ENCODE peak calls at places on chromosomes 13 and 19, in seven cellular contexts. L is amygdala; D is stimulated activated CD4-positive, alpha-beta T cell treated with anti-CD3 and anti-CD28 coated beads, Interleukin-2, amount 100 ng/mL, for 48 hours; E is colonic mucosa; M is dermis blood vessel endothelial cell; A is neural crest cell; B is CD4-positive, alpha-beta T cell. T is an unnamed sample.

GRCh38 chr13:73038064-73038463 is 20.7 kb upstream of the KLF5 start:
- DNase-seq in M (no peak), B (no peak), D (no peak), A (no peak), E (no peak), L (no peak), T (no peak)

GRCh38 chr19:9406798-9407352 is 28.5 kb downstream of the ZNF266 start:
- DNase-seq in A (no peak), M (peak; percentile 17), E (peak; percentile 79), L (peak; percentile 13), D (peak; percentile 32), B (peak; percentile 44), T (peak; percentile 88)

GRCh38 chr19:37361994-37362393 is 8.9 kb upstream of the ZNF527 start:
- DNase-seq in D (no peak), M (peak; percentile 95), E (no peak), B (no peak), A (no peak), L (no peak), T (no peak)

GRCh38 chr13:30615851-30616311 is 1.8 kb upstream of the USPL1 start:
- DNase-seq in E (no peak), M (peak; percentile 64), L (no peak), A (no peak), B (no peak), D (no peak), T (peak; percentile 65)

GRCh38 chr13:30819136-30819875 is 84.0 kb downstream of the ALOX5AP start:
- DNase-seq in E (no peak), M (no peak), D (no peak), B (no peak), A (no peak), L (no peak), T (no peak)

GRCh38 chr13:106129273-106129672 is 406.2 kb downstream of the EFNB2 start:
- DNase-seq in A (no peak), B (no peak), L (no peak), E (no peak), M (no peak), D (no peak), T (no peak)

GRCh38 chr13:73708393-73708985 is 425.7 kb downstream of the KLF12 start:
- DNase-seq in D (peak; percentile 34), E (peak; percentile 77), A (peak; percentile 27), B (peak; percentile 63), M (peak; percentile 83), L (no peak), T (peak; percentile 83)

GRCh38 chr19:33778089-33778791 is 18.4 kb upstream of the KCTD15 start:
- DNase-seq in A (peak; percentile 95), L (peak; percentile 46), B (peak; percentile 80), M (peak; percentile 85), D (peak; percentile 87), E (peak; percentile 82), T (peak; percentile 84)

GRCh38 chr19:2607712-2608601 is 94.5 kb downstream of the GNG7 start:
- DNase-seq in M (no peak), D (peak; percentile 82), B (peak; percentile 54), A (no peak), L (no peak), E (no peak), T (no peak)

GRCh38 chr13:46562581-46562980 is 9.6 kb downstream of the LRCH1 start:
- DNase-seq in M (no peak), L (no peak), A (no peak), E (no peak), B (no peak), D (no peak), T (no peak)

GRCh38 chr19:17942181-17942580 is 9.4 kb downstream of the CCDC124 start:
- DNase-seq in L (no peak), M (no peak), B (no peak), A (no peak), D (no peak), E (no peak), T (no peak)

GRCh38 chr13:78719367-78719766 is 60.4 kb upstream of the OBI1 start:
- DNase-seq in D (no peak), L (no peak), E (no peak), B (no peak), M (no peak), A (no peak), T (no peak)

GRCh38 chr19:36420961-36421748 is 2.7 kb upstream of the ZFP82 start:
- DNase-seq in A (no peak), B (no peak), L (no peak), E (peak; percentile 16), D (no peak), M (peak; percentile 58), T (peak; percentile 33)

GRCh38 chr13:95784891-95785290 is 108.0 kb downstream of the DNAJC3 start:
- DNase-seq in A (no peak), E (no peak), D (no peak), M (peak; percentile 26), L (no peak), B (no peak), T (no peak)

GRCh38 chr13:46571189-46571901 is 18.4 kb downstream of the LRCH1 start:
- DNase-seq in E (no peak), A (no peak), B (no peak), L (no peak), M (peak; percentile 8), D (no peak), T (peak; percentile 49)

GRCh38 chr19:12782424-12783225 is 7.3 kb upstream of the HOOK2 start:
- DNase-seq in A (peak; percentile 62), B (peak; percentile 93), D (peak; percentile 80), M (peak; percentile 97), L (peak; percentile 78), E (peak; percentile 84), T (peak; percentile 86)

GRCh38 chr13:111661052-111661451 is 340.6 kb downstream of the TEX29 start:
- DNase-seq in L (no peak), M (no peak), D (no peak), B (no peak), A (no peak), E (no peak), T (no peak)

GRCh38 chr19:16051254-16052025 is 24.9 kb upstream of the TPM4 start:
- DNase-seq in E (no peak), M (peak; percentile 67), D (no peak), A (no peak), B (peak; percentile 24), L (no peak), T (peak; percentile 58)

GRCh38 chr19:47573076-47574026 is at the start of gene ZNF541:
- DNase-seq in A (no peak), B (peak; percentile 90), E (peak; percentile 58), D (peak; percentile 60), M (peak; percentile 65), L (peak; percentile 38), T (peak; percentile 11)

GRCh38 chr19:57171551-57172081 is 4.3 kb upstream of the DUXA start:
- DNase-seq in B (peak; percentile 31), E (peak; percentile 32), D (no peak), A (no peak), L (peak; percentile 16), M (peak; percentile 10), T (peak; percentile 41)

GRCh38 chr13:24452044-24452443 is 60.5 kb downstream of the PARP4 start:
- DNase-seq in D (no peak), L (no peak), B (no peak), M (no peak), A (no peak), E (no peak), T (no peak)

GRCh38 chr13:73874460-73874859 is 259.7 kb downstream of the KLF12 start:
- DNase-seq in B (no peak), A (no peak), E (no peak), L (no peak), D (no peak), M (no peak), T (no peak)

GRCh38 chr13:113803409-113804016 is 44.5 kb downstream of the TMEM255B start:
- DNase-seq in M (no peak), D (no peak), E (no peak), A (no peak), B (no peak), L (no peak), T (no peak)

GRCh38 chr13:75685239-75685697 is 49.1 kb downstream of the LMO7 start:
- DNase-seq in D (no peak), E (no peak), L (no peak), A (no peak), M (peak; percentile 49), B (no peak), T (peak; percentile 56)

GRCh38 chr13:111213964-111214726 is 99.0 kb downstream of the ARHGEF7 start:
- DNase-seq in L (no peak), E (no peak), A (no peak), B (no peak), D (no peak), M (peak; percentile 28), T (no peak)

GRCh38 chr13:94390881-94391280 is 88.6 kb downstream of the DCT start:
- DNase-seq in M (no peak), L (no peak), E (no peak), B (no peak), A (no peak), D (no peak), T (no peak)

GRCh38 chr19:39127812-39128510 is 2.4 kb downstream of the PAK4 start:
- DNase-seq in E (peak; percentile 60), D (no peak), M (no peak), L (no peak), A (no peak), B (no peak), T (no peak)

GRCh38 chr13:100527644-100528043 is 60.9 kb downstream of the GGACT start:
- DNase-seq in E (no peak), A (no peak), L (no peak), D (no peak), M (no peak), B (no peak), T (no peak)

GRCh38 chr13:111922086-111922485 is 144.9 kb upstream of the SOX1 start:
- DNase-seq in E (no peak), B (no peak), L (no peak), A (no peak), M (no peak), D (no peak), T (no peak)

GRCh38 chr13:34086281-34086680 is 268.3 kb downstream of the RFC3 start:
- DNase-seq in D (no peak), M (no peak), L (no peak), B (no peak), A (no peak), E (no peak), T (no peak)

GRCh38 chr19:14107581-14108461 is 9.7 kb downstream of the PRKACA start:
- DNase-seq in A (no peak), E (no peak), D (no peak), L (no peak), M (peak; percentile 91), B (no peak), T (no peak)

GRCh38 chr13:108437496-108437895 is 168.0 kb downstream of the TNFSF13B start:
- DNase-seq in B (no peak), M (no peak), E (no peak), D (no peak), L (no peak), A (no peak), T (no peak)